ENCODE peak calls at places on chromosomes 1 and 21, in four cellular contexts. M is left ventricle myocardium inferior, Y is H1, Q is lung. N is an unnamed sample. For H3K9me3, the result is how much of the 10 kb centered on the place peaks cover.

GRCh38 chr1:34460193-34460592 is 283.5 kb downstream of the C1orf94 start:
- DNase-seq in M (no peak), Y (peak), Q (peak), N (peak)

GRCh38 chr1:74432325-74432724 is 80.1 kb downstream of the LRRC53 start:
- DNase-seq in M (no peak), Y (no peak), Q (no peak), N (no peak)

GRCh38 chr1:9798236-9799130 is 25.3 kb downstream of the CLSTN1 start:
- DNase-seq in M (no peak), Y (no peak), Q (no peak), N (no peak)

GRCh38 chr1:116874622-116875277 is 35.0 kb upstream of the PTGFRN start:
- DNase-seq in M (no peak), Y (no peak), Q (no peak), N (no peak)

GRCh38 chr1:246724725-246725095 is 501 bp downstream of the SCCPDH start:
- DNase-seq in M (no peak), Y (no peak), Q (no peak), N (no peak)

GRCh38 chr1:29706936-29707335 is 470.6 kb downstream of the PTPRU start:
- DNase-seq in M (no peak), Y (peak), Q (no peak), N (peak)

GRCh38 chr1:35519432-35519831 is 37.8 kb downstream of the KIAA0319L start:
- DNase-seq in M (no peak), Y (no peak), Q (no peak), N (no peak)

GRCh38 chr1:197471248-197472035 is 203.4 kb downstream of the CRB1 start:
- DNase-seq in M (no peak), Y (no peak), Q (no peak), N (no peak)

GRCh38 chr1:159779403-159779851 is 1.3 kb upstream of the DUSP23 start:
- DNase-seq in M (no peak), Y (no peak), Q (no peak), N (no peak)

GRCh38 chr1:243585982-243586381 is 264.1 kb downstream of the AKT3 start:
- DNase-seq in M (no peak), Y (no peak), Q (no peak), N (no peak)

GRCh38 chr1:63124666-63125191 is 197.6 kb upstream of the FOXD3 start:
- DNase-seq in M (no peak), Y (no peak), Q (no peak), N (peak)

GRCh38 chr21:30305136-30305535 is 15.0 kb downstream of the KRTAP26-1 start:
- DNase-seq in M (no peak), Y (no peak), Q (no peak), N (no peak)

GRCh38 chr21:30306821-30307330 is 13.2 kb downstream of the KRTAP26-1 start:
- DNase-seq in M (no peak), Y (no peak), Q (no peak), N (no peak)
- H3K9me3 ChIP-seq in M (under half), Y (under half), Q (under half), N (under half)

GRCh38 chr1:151993734-151994496 is at the start of gene S100A10:
- DNase-seq in M (peak), Y (peak), Q (peak), N (peak)
- H3K9me3 ChIP-seq in M (under half), Y (under half), Q (under half), N (under half)

DNA sequence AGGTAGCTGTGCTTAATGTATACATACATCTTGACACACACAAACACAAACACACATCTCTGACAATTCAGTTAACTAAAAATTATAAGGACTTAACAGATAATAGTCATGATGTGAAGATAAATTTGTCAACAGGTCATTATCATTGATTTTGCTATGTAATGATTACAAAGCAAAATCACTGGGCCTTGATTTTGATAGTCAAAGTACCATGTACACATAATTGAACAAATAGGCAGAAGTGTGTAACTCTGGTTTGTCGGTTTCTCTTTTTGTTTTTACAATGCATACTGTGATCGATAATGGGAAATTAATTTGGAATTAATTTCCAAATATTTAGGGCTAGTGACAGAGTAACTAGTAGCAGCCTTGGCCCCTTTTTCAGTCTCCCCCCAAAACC is 30.8 kb downstream of the PTBP2 start:
- DNase-seq in M (no peak), Y (no peak), Q (no peak), N (no peak)
- H3K9me3 ChIP-seq in M (under half), Y (under half), Q (under half), N (under half)

GRCh38 chr21:15236111-15236510 is 171.3 kb upstream of the NRIP1 start:
- DNase-seq in M (no peak), Y (no peak), Q (no peak), N (no peak)

GRCh38 chr21:15242906-15243305 is 178.1 kb upstream of the NRIP1 start:
- DNase-seq in M (no peak), Y (no peak), Q (no peak), N (no peak)

GRCh38 chr21:15241997-15242767 is 177.4 kb upstream of the NRIP1 start:
- DNase-seq in M (no peak), Y (peak), Q (no peak), N (no peak)

GRCh38 chr21:15243356-15243755 is 178.6 kb upstream of the NRIP1 start:
- DNase-seq in M (no peak), Y (no peak), Q (no peak), N (no peak)

GRCh38 chr21:15240846-15241245 is 176.0 kb upstream of the NRIP1 start:
- DNase-seq in M (no peak), Y (no peak), Q (no peak), N (no peak)
- H3K9me3 ChIP-seq in M (under half), Y (under half), Q (under half), N (under half)

GRCh38 chr1:22285545-22286396 is 142.9 kb upstream of the WNT4 start:
- DNase-seq in M (no peak), Y (no peak), Q (no peak), N (no peak)
- H3K9me3 ChIP-seq in M (under half), Y (under half), Q (under half), N (under half)

GRCh38 chr1:114479134-114479533 is 31.9 kb downstream of the TRIM33 start:
- DNase-seq in M (no peak), Y (no peak), Q (no peak), N (no peak)

GRCh38 chr1:114468710-114469468 is 42.1 kb downstream of the TRIM33 start:
- DNase-seq in M (no peak), Y (no peak), Q (no peak), N (no peak)

GRCh38 chr1:114472408-114472807 is 38.6 kb downstream of the TRIM33 start:
- DNase-seq in M (no peak), Y (no peak), Q (no peak), N (no peak)

GRCh38 chr1:114470681-114471080 is 40.3 kb downstream of the TRIM33 start:
- DNase-seq in M (no peak), Y (no peak), Q (no peak), N (no peak)

GRCh38 chr1:114473796-114474195 is 37.2 kb downstream of the TRIM33 start:
- DNase-seq in M (no peak), Y (no peak), Q (no peak), N (no peak)
- H3K9me3 ChIP-seq in M (under half), Y (under half), Q (under half), N (under half)

GRCh38 chr1:4309676-4310320 is 344.6 kb upstream of the AJAP1 start:
- DNase-seq in M (no peak), Y (no peak), Q (no peak), N (no peak)
- H3K9me3 ChIP-seq in M (under half), Y (under half), Q (under half), N (under half)

GRCh38 chr1:5753431-5754078 is 238.7 kb downstream of the NPHP4 start:
- DNase-seq in M (no peak), Y (no peak), Q (no peak), N (no peak)
- H3K9me3 ChIP-seq in M (under half), Y (under half), Q (under half), N (under half)

N was measured in SJSA1.